ENCODE peak calls at places on chromosomes 5 and 9, in four cellular contexts. One of them, this sample, is unnamed.

GRCh38 chr5:95778713-95779426 is 43.7 kb downstream of the GLRX start:
- DNase-seq in uterus: no peak
- DNase-seq in cardiac muscle cell: no peak
- DNase-seq in CD4-positive, alpha-beta T cell: no peak
- DNase-seq in this sample: no peak

GRCh38 chr5:6676702-6677101 is 36.5 kb upstream of the TENT4A start:
- DNase-seq in CD4-positive, alpha-beta T cell: no peak
- DNase-seq in uterus: no peak
- DNase-seq in cardiac muscle cell: no peak
- DNase-seq in this sample: no peak

GRCh38 chr9:105040462-105040861 is 112.5 kb upstream of the ABCA1 start:
- DNase-seq in cardiac muscle cell: no peak
- DNase-seq in CD4-positive, alpha-beta T cell: no peak
- DNase-seq in uterus: no peak
- DNase-seq in this sample: no peak

GRCh38 chr5:116573617-116574431 is 799 bp downstream of the SEMA6A start:
- DNase-seq in cardiac muscle cell: no peak
- DNase-seq in CD4-positive, alpha-beta T cell: no peak
- DNase-seq in uterus: no peak
- DNase-seq in this sample: peak; percentile 36

GRCh38 chr9:112852741-112853505 is 37.8 kb downstream of the SLC46A2 start:
- DNase-seq in uterus: no peak
- DNase-seq in cardiac muscle cell: no peak
- DNase-seq in CD4-positive, alpha-beta T cell: no peak
- DNase-seq in this sample: no peak

GRCh38 chr9:36402536-36402935 is 2.5 kb upstream of the RNF38 start:
- DNase-seq in uterus: no peak
- DNase-seq in cardiac muscle cell: no peak
- DNase-seq in CD4-positive, alpha-beta T cell: no peak
- DNase-seq in this sample: no peak

GRCh38 chr9:97660847-97661246 is 27.2 kb downstream of the NCBP1 start:
- DNase-seq in CD4-positive, alpha-beta T cell: no peak
- DNase-seq in cardiac muscle cell: peak; percentile 7
- DNase-seq in uterus: no peak
- DNase-seq in this sample: no peak

GRCh38 chr5:173042708-173043107 is 13.4 kb upstream of the CREBRF start:
- DNase-seq in CD4-positive, alpha-beta T cell: no peak
- DNase-seq in cardiac muscle cell: no peak
- DNase-seq in uterus: no peak
- DNase-seq in this sample: no peak

GRCh38 chr5:136620016-136620419 is 254.7 kb upstream of the TRPC7 start:
- DNase-seq in cardiac muscle cell: peak; percentile 42
- DNase-seq in CD4-positive, alpha-beta T cell: no peak
- DNase-seq in uterus: no peak
- DNase-seq in this sample: no peak

GRCh38 chr5:119329701-119330100 is 26.1 kb upstream of the TNFAIP8 start:
- DNase-seq in CD4-positive, alpha-beta T cell: no peak
- DNase-seq in uterus: no peak
- DNase-seq in cardiac muscle cell: no peak
- DNase-seq in this sample: no peak

GRCh38 chr5:158485604-158486081 is 614.1 kb downstream of the EBF1 start:
- DNase-seq in cardiac muscle cell: peak; percentile 20
- DNase-seq in CD4-positive, alpha-beta T cell: no peak
- DNase-seq in uterus: peak; percentile 61
- DNase-seq in this sample: peak; percentile 53

GRCh38 chr9:73153793-73154227 is 2.1 kb downstream of the ANXA1 start:
- DNase-seq in CD4-positive, alpha-beta T cell: no peak
- DNase-seq in cardiac muscle cell: peak; percentile 57
- DNase-seq in uterus: no peak
- DNase-seq in this sample: no peak

GRCh38 chr5:124372457-124372856 is 374.0 kb downstream of the ZNF608 start:
- DNase-seq in CD4-positive, alpha-beta T cell: no peak
- DNase-seq in cardiac muscle cell: peak; percentile 13
- DNase-seq in uterus: peak; percentile 36
- DNase-seq in this sample: no peak

GRCh38 chr5:31530541-31531265 is 1.2 kb downstream of the DROSHA start:
- DNase-seq in uterus: no peak
- DNase-seq in CD4-positive, alpha-beta T cell: no peak
- DNase-seq in cardiac muscle cell: no peak
- DNase-seq in this sample: no peak

GRCh38 chr5:92581249-92581648 is 999.8 kb downstream of the NR2F1-AS1 start:
- DNase-seq in CD4-positive, alpha-beta T cell: no peak
- DNase-seq in cardiac muscle cell: no peak
- DNase-seq in uterus: no peak
- DNase-seq in this sample: no peak

GRCh38 chr9:90805006-90805993 is 3.7 kb downstream of the SYK start:
- DNase-seq in cardiac muscle cell: no peak
- DNase-seq in CD4-positive, alpha-beta T cell: no peak
- DNase-seq in uterus: no peak
- DNase-seq in this sample: peak; percentile 33

GRCh38 chr5:81207009-81207408 is 26.1 kb upstream of the CKMT2 start:
- DNase-seq in uterus: no peak
- DNase-seq in cardiac muscle cell: peak; percentile 25
- DNase-seq in CD4-positive, alpha-beta T cell: no peak
- DNase-seq in this sample: no peak

GRCh38 chr5:8861764-8862163 is 684.1 kb downstream of the SEMA5A start:
- DNase-seq in CD4-positive, alpha-beta T cell: no peak
- DNase-seq in cardiac muscle cell: no peak
- DNase-seq in uterus: no peak
- DNase-seq in this sample: no peak

GRCh38 chr9:95167998-95168397 is 149.5 kb downstream of the FANCC start:
- DNase-seq in cardiac muscle cell: peak; percentile 96
- DNase-seq in uterus: peak; percentile 43
- DNase-seq in CD4-positive, alpha-beta T cell: peak; percentile 19
- DNase-seq in this sample: peak; percentile 53

GRCh38 chr5:6169660-6170059 is 208.7 kb downstream of the MED10 start:
- DNase-seq in uterus: no peak
- DNase-seq in CD4-positive, alpha-beta T cell: no peak
- DNase-seq in cardiac muscle cell: no peak
- DNase-seq in this sample: no peak

GRCh38 chr9:129143461-129143927 is 32.3 kb downstream of the PTPA start:
- DNase-seq in CD4-positive, alpha-beta T cell: no peak
- DNase-seq in uterus: peak; percentile 84
- DNase-seq in cardiac muscle cell: peak; percentile 98
- DNase-seq in this sample: peak; percentile 64

GRCh38 chr9:82183181-82183860 is 194.7 kb downstream of the SPATA31D1 start:
- DNase-seq in cardiac muscle cell: peak; percentile 3
- DNase-seq in CD4-positive, alpha-beta T cell: no peak
- DNase-seq in uterus: no peak
- DNase-seq in this sample: no peak

GRCh38 chr5:89241186-89241585 is 358.2 kb upstream of the MEF2C start:
- DNase-seq in CD4-positive, alpha-beta T cell: no peak
- DNase-seq in uterus: no peak
- DNase-seq in cardiac muscle cell: peak; percentile 23
- DNase-seq in this sample: no peak

GRCh38 chr9:128558431-128559310 is 6.3 kb downstream of the SPTAN1 start:
- DNase-seq in cardiac muscle cell: peak; percentile 93
- DNase-seq in CD4-positive, alpha-beta T cell: peak; percentile 41
- DNase-seq in uterus: peak; percentile 83
- DNase-seq in this sample: peak; percentile 88

GRCh38 chr9:73743826-73744225 is 592.2 kb downstream of the ANXA1 start:
- DNase-seq in uterus: no peak
- DNase-seq in CD4-positive, alpha-beta T cell: no peak
- DNase-seq in cardiac muscle cell: no peak
- DNase-seq in this sample: no peak

GRCh38 chr5:95668216-95668615 is 14.6 kb downstream of the SPATA9 start:
- DNase-seq in cardiac muscle cell: peak; percentile 47
- DNase-seq in uterus: no peak
- DNase-seq in CD4-positive, alpha-beta T cell: no peak
- DNase-seq in this sample: no peak

GRCh38 chr5:72633041-72633445 is 125.8 kb upstream of the ZNF366 start:
- DNase-seq in uterus: peak; percentile 36
- DNase-seq in CD4-positive, alpha-beta T cell: no peak
- DNase-seq in cardiac muscle cell: peak; percentile 69
- DNase-seq in this sample: no peak

DNA sequence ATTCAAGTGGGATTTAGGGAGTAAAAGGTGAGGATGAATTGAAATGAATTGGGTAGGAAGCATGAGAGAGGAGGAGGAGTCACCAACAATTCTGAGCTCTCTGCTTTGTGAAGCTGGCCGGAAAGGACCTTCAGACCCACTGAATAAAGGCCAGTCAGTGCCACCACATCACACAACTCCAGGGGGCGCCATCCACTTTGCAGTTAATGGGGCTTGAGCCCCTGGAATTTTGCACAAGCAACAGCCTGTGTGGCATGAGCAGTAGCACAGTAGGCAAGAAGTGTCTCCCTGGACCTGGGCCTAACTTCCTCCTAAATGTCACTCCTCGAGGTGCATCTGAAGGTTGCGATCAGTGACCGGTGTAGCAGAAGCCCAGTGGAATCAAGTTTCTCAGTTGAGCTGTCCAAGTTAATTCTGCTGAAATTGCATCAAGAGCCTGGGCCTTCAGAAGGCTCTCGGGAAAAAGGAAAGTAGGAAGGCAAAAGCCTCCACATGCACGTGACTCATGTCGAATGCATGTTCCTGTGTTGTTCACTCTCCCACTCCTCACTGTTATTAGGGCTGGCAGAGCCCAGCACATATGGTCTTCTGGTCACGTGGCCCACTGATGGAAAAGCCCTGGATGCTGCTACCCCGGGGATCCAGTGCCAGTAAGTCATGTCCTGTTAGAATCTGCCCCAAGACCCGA is 27.8 kb upstream of the GLIS3 start:
- DNase-seq in CD4-positive, alpha-beta T cell: no peak
- DNase-seq in uterus: no peak
- DNase-seq in cardiac muscle cell: peak; percentile 46
- DNase-seq in this sample: no peak
- H3K27ac ChIP-seq in CD4-positive, alpha-beta T cell: no peak overlapping the region
- H3K27ac ChIP-seq in uterus: no peak overlapping the region
- H3K27ac ChIP-seq in cardiac muscle cell: no peak overlapping the region
- H3K27ac ChIP-seq in this sample: no peak overlapping the region

DNA sequence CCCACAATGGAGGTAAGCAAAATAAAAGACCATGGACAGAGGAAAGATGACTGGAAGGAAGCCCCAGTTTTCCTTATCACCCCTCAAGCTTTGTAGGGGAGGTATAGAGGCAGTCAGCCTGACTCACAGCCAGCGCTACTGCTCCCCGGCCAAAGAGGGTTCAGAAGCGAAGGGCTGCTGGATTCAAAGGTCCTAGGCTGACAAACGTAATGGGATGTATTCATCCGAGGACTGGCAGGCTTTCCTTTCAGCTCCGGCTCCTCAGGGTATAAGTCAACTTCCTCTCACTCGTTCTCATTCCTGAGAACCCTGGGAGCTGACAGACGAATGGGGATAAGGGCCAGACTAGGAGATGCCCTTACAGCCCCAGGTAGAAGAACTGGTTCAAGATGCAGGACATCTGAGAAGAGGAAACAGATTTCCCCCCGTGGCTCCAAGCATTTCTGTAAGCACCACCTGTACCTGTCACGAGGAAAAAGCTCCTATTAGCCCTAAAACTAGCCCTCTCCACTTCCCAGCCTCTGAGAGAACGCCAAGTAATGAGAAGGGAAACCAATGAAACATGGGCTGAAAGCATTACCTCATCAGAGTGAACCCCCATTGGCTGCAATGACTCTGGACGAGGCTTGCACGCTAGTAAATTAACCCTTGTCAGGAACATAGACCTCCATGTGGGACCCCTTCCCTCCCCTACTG is 22.1 kb upstream of the FAM13B start:
- DNase-seq in CD4-positive, alpha-beta T cell: no peak
- DNase-seq in cardiac muscle cell: peak; percentile 54
- DNase-seq in uterus: no peak
- DNase-seq in this sample: peak; percentile 78
- H3K27ac ChIP-seq in CD4-positive, alpha-beta T cell: no peak overlapping the region
- H3K27ac ChIP-seq in cardiac muscle cell: no peak overlapping the region
- H3K27ac ChIP-seq in uterus: no peak overlapping the region
- H3K27ac ChIP-seq in this sample: peak overlapping the region; percentile 69

GRCh38 chr5:169874626-169875025 is 105.7 kb downstream of the INSYN2B start:
- DNase-seq in uterus: no peak
- DNase-seq in CD4-positive, alpha-beta T cell: no peak
- DNase-seq in cardiac muscle cell: peak; percentile 55
- DNase-seq in this sample: no peak
- H3K27ac ChIP-seq in uterus: no peak overlapping the region
- H3K27ac ChIP-seq in CD4-positive, alpha-beta T cell: no peak overlapping the region
- H3K27ac ChIP-seq in cardiac muscle cell: no peak overlapping the region
- H3K27ac ChIP-seq in this sample: no peak overlapping the region

DNA sequence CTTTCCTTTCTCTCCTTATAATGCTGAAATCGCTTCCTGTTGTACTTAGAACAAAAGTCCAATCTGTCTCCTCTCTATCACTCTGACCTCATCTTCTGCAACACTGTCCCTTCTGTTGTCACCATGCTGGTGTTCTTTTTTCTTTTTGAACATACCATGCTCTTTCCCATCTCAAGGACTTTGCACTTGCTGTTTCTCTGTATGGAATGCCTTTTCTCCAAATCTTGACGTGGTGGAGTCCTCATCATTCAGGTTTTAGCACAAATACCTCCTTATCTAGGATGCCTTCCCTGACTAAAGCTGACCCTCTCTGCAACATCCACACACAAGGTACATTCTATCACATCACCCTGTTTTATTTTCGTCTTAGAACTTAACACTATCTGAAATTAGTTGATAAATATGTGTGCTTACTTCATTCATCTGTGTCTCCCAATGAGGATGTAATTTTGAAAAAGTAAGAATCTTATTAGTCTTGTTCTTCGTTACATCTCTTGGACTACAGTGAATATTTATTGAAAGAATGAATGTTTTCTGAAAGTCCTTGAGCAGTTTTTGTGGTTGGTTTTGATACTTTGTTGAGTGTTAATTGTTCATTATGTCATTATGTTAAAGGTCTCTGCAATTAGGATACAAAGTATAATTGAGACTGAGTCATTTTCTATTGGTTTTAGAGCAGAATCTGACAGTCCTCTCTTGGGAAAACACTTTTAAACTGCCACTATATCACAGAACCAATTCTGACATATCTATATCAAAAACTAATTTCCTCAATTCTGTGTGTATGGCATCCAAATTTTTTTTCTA is 145.3 kb upstream of the RASA1 start:
- DNase-seq in CD4-positive, alpha-beta T cell: no peak
- DNase-seq in cardiac muscle cell: no peak
- DNase-seq in uterus: no peak
- DNase-seq in this sample: no peak
- H3K27ac ChIP-seq in CD4-positive, alpha-beta T cell: no peak overlapping the region
- H3K27ac ChIP-seq in cardiac muscle cell: no peak overlapping the region
- H3K27ac ChIP-seq in uterus: no peak overlapping the region
- H3K27ac ChIP-seq in this sample: no peak overlapping the region